ENCODE peak calls at places on chromosome 13, in ten cellular contexts. K, P, I, A, B, S, M, D, G and Q are unnamed samples.

GRCh38 chr13:42807236-42807635 is 25.9 kb downstream of the FAM216B start:
- DNase-seq in I (no peak), G (peak), A (no peak), M (no peak), K (no peak), B (no peak), D (no peak), S (peak), P (no peak), Q (no peak)

GRCh38 chr13:30196025-30196424 is 111.3 kb downstream of the KATNAL1 start:
- DNase-seq in I (peak), G (no peak), S (peak), B (no peak), K (no peak), A (peak), P (no peak), D (peak), M (no peak), Q (no peak)

GRCh38 chr13:80504453-80504852 is 163.5 kb upstream of the SPRY2 start:
- DNase-seq in B (no peak), M (no peak), G (no peak), P (no peak), S (peak), A (no peak), D (peak), K (no peak), I (no peak), Q (no peak)

GRCh38 chr13:30832845-30833332 is 73.2 kb upstream of the MEDAG start:
- DNase-seq in P (no peak), K (peak), S (no peak), M (peak), A (peak), G (no peak), D (peak), B (peak), I (peak), Q (no peak)

GRCh38 chr13:42486711-42487198 is 87.2 kb upstream of the TNFSF11 start:
- DNase-seq in A (no peak), P (no peak), M (no peak), K (no peak), B (no peak), G (peak), S (peak), I (peak), D (peak), Q (no peak)

GRCh38 chr13:42875448-42876269 is 94.3 kb downstream of the FAM216B start:
- DNase-seq in P (no peak), G (no peak), K (no peak), M (no peak), I (no peak), B (no peak), S (peak), A (peak), D (peak), Q (no peak)

GRCh38 chr13:31073859-31074718 is 87.6 kb downstream of the HSPH1 start:
- DNase-seq in P (no peak), A (no peak), M (no peak), D (peak), K (no peak), S (peak), I (peak), B (no peak), G (peak), Q (no peak)

GRCh38 chr13:27341616-27342015 is 71.0 kb downstream of the RASL11A start:
- DNase-seq in A (no peak), P (no peak), S (no peak), B (peak), I (no peak), K (no peak), D (no peak), G (no peak), M (no peak), Q (no peak)

GRCh38 chr13:77815330-77815729 is 103.3 kb downstream of the EDNRB start:
- DNase-seq in K (no peak), B (no peak), I (no peak), P (no peak), A (no peak), S (no peak), G (no peak), M (no peak), D (no peak), Q (no peak)

GRCh38 chr13:32320528-32320927 is 5.2 kb downstream of the BRCA2 start:
- DNase-seq in I (no peak), B (no peak), D (no peak), P (no peak), M (no peak), G (no peak), K (no peak), A (no peak), S (no peak), Q (no peak)

GRCh38 chr13:24075137-24075975 is 85.2 kb upstream of the SPATA13 start:
- DNase-seq in G (no peak), M (no peak), K (no peak), I (no peak), P (no peak), B (no peak), S (peak), A (no peak), D (no peak), Q (no peak)

GRCh38 chr13:80235131-80235530 is 105.8 kb downstream of the SPRY2 start:
- DNase-seq in B (no peak), D (peak), P (no peak), K (no peak), I (peak), G (no peak), A (no peak), S (no peak), M (no peak), Q (no peak)

GRCh38 chr13:104586010-104586746 is 1520.0 kb upstream of the SLC10A2 start:
- DNase-seq in D (peak), G (no peak), B (no peak), A (no peak), S (peak), K (no peak), P (no peak), I (peak), M (no peak), Q (no peak)

GRCh38 chr13:46747031-46747820 is 49.7 kb downstream of the ESD start:
- DNase-seq in S (no peak), K (no peak), I (no peak), D (no peak), M (no peak), G (no peak), B (no peak), P (no peak), A (no peak), Q (no peak)

GRCh38 chr13:24625324-24625723 is 54.9 kb upstream of the ATP12A start:
- DNase-seq in S (no peak), K (no peak), P (no peak), D (peak), I (no peak), M (no peak), B (no peak), G (no peak), A (no peak), Q (no peak)

GRCh38 chr13:112172641-112173171 is 105.8 kb downstream of the SOX1 start:
- DNase-seq in I (no peak), K (no peak), B (no peak), M (no peak), D (no peak), P (no peak), S (no peak), A (peak), G (no peak), Q (no peak)

GRCh38 chr13:35144496-35144895 is 202.4 kb downstream of the NBEA start:
- DNase-seq in G (no peak), S (peak), D (no peak), K (no peak), M (no peak), I (peak), P (no peak), A (no peak), B (no peak), Q (no peak)

GRCh38 chr13:34627499-34627898 is 314.6 kb upstream of the NBEA start:
- DNase-seq in D (no peak), P (no peak), G (no peak), I (no peak), S (no peak), K (no peak), M (no peak), B (no peak), A (peak), Q (no peak)

GRCh38 chr13:67223024-67223423 is 7.1 kb downstream of the PCDH9 start:
- DNase-seq in A (no peak), P (no peak), K (no peak), I (peak), B (no peak), D (peak), M (no peak), S (peak), G (peak), Q (no peak)

GRCh38 chr13:26872444-26873173 is 112.0 kb upstream of the GPR12 start:
- DNase-seq in P (no peak), A (peak), B (no peak), D (peak), I (no peak), S (peak), G (peak), K (no peak), M (peak), Q (no peak)

GRCh38 chr13:42246541-42246940 is 25.4 kb upstream of the AKAP11 start:
- DNase-seq in G (no peak), D (no peak), I (no peak), A (no peak), M (no peak), S (no peak), K (no peak), P (no peak), B (no peak), Q (no peak)

GRCh38 chr13:60696602-60697001 is 299.6 kb downstream of the TDRD3 start:
- DNase-seq in A (no peak), I (no peak), M (no peak), K (no peak), S (no peak), P (no peak), B (no peak), D (no peak), G (no peak), Q (no peak)

GRCh38 chr13:95002968-95003813 is 290.8 kb upstream of the SOX21 start:
- DNase-seq in G (no peak), B (no peak), A (peak), M (no peak), P (no peak), S (no peak), K (no peak), D (peak), I (no peak), Q (no peak)

GRCh38 chr13:47211106-47211505 is 314.3 kb upstream of the HTR2A start:
- DNase-seq in A (peak), I (peak), G (no peak), S (peak), D (peak), K (no peak), M (no peak), P (no peak), B (no peak), Q (no peak)

GRCh38 chr13:102039264-102039663 is 362.6 kb downstream of the FGF14 start:
- DNase-seq in I (no peak), G (no peak), S (no peak), A (no peak), K (no peak), B (no peak), M (no peak), P (no peak), D (no peak), Q (no peak)

GRCh38 chr13:72473321-72473720 is 254.1 kb downstream of the MZT1 start:
- DNase-seq in I (no peak), A (no peak), G (no peak), P (no peak), K (no peak), D (no peak), B (no peak), M (no peak), S (no peak), Q (no peak)

GRCh38 chr13:22915442-22916082 is 265.2 kb upstream of the SGCG start:
- DNase-seq in K (peak), I (peak), D (peak), M (peak), P (no peak), A (peak), S (peak), G (peak), B (peak), Q (peak)

GRCh38 chr13:29165840-29166239 is 345.7 kb downstream of the MTUS2 start:
- DNase-seq in P (no peak), B (no peak), K (no peak), S (peak), G (peak), M (no peak), D (peak), A (no peak), I (no peak), Q (no peak)

GRCh38 chr13:32323912-32324311 is 8.6 kb downstream of the BRCA2 start:
- DNase-seq in A (no peak), P (no peak), G (peak), S (peak), M (no peak), I (peak), D (peak), K (no peak), B (no peak), Q (no peak)

GRCh38 chr13:58528351-58528750 is 896.8 kb downstream of the PCDH17 start:
- DNase-seq in G (no peak), S (no peak), M (no peak), K (no peak), P (no peak), D (no peak), B (no peak), I (no peak), A (no peak), Q (peak)

GRCh38 chr13:112159575-112160547 is 92.9 kb downstream of the SOX1 start:
- DNase-seq in K (peak), S (no peak), A (no peak), B (no peak), P (no peak), D (no peak), M (no peak), G (no peak), I (no peak), Q (peak)

GRCh38 chr13:95349267-95349666 is 48.0 kb upstream of the ABCC4 start:
- DNase-seq in K (no peak), D (peak), I (peak), B (no peak), A (no peak), S (peak), M (no peak), G (no peak), P (no peak), Q (no peak)

GRCh38 chr13:40779049-40779448 is 8.1 kb upstream of the MRPS31 start:
- DNase-seq in K (no peak), G (no peak), A (peak), M (no peak), P (no peak), S (no peak), D (no peak), B (no peak), I (no peak), Q (no peak)
- TF ChIP-seq CTCF in K (no peak), G (no peak), A (no peak), M (no peak), P (no peak), S (no peak), D (no peak), B (no peak), I (no peak), Q (no peak)

DNA sequence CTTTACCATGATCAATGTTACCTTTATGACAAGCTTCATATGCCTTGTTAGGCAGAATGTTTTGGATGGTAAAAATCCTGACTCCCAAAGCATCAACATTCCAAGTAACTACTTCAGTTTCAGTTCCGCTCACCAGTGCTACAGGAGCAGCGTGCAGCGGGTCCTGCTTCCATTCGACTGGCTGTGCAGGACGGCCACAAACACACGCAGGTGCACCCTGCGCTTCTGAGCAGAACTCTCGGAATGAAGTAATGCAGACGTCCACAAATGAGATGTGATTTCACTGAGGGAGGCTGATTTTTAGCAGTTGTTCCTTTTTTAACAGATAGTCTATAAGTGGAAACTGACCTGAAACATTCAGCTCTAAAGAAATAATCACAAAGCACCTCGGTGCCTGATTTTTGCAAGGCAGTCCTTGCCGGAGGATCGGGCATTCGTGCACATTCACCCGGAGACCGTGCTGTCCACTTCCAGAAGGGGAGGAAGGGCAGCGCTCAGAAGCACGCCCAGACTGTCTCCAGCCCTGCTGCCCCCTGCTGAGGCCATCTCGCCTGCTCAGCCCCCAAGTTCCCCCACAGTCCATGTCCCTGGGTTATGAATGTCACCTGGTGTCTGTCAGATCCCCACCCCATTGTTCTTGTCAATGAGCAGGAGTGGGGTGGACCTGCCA is 85.8 kb downstream of the RAB20 start:
- DNase-seq in B (no peak), A (no peak), I (no peak), D (no peak), M (no peak), G (no peak), S (no peak), P (no peak), K (no peak), Q (no peak)
- TF ChIP-seq CTCF in B (no peak), A (no peak), I (no peak), D (no peak), M (no peak), G (no peak), S (no peak), P (no peak), K (no peak), Q (no peak)

GRCh38 chr13:113820813-113821651 is 42.8 kb downstream of the GAS6 start:
- DNase-seq in D (peak), K (no peak), M (no peak), I (peak), A (no peak), P (peak), B (peak), G (peak), S (peak), Q (no peak)
- TF ChIP-seq CTCF in D (no peak), K (no peak), M (no peak), I (no peak), A (no peak), P (no peak), B (no peak), G (no peak), S (no peak), Q (peak)

GRCh38 chr13:75850915-75851314 is 214.8 kb downstream of the LMO7 start:
- DNase-seq in S (peak), P (no peak), K (no peak), B (no peak), I (no peak), M (no peak), G (no peak), A (no peak), D (no peak), Q (no peak)
- TF ChIP-seq CTCF in S (no peak), P (no peak), K (no peak), B (no peak), I (no peak), M (no peak), G (no peak), A (no peak), D (no peak), Q (no peak)

DNA sequence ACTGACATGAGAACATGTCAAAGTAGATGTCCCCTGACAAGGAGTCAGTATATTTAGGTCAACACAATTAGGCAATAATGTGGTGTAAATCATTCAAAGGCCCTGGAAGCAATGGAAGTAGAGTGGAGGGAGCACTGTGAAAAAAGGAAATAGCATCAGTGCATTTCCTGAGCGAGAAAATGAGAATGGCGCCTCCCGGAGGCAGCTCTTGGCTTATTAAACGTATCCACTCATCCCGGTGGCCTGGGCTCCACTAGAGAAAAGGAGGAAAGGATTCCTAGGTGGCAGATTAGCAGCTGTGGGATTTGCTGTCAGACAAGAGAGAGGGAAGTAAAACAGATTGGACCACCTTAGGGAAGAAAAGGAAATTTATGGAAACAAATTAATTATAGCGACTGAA is 173.7 kb upstream of the TMTC4 start:
- DNase-seq in D (no peak), G (no peak), M (no peak), S (no peak), K (no peak), P (no peak), I (no peak), A (peak), B (no peak), Q (no peak)
- TF ChIP-seq CTCF in D (no peak), G (no peak), M (no peak), S (no peak), K (no peak), P (no peak), I (no peak), A (peak), B (no peak), Q (no peak)

DNA sequence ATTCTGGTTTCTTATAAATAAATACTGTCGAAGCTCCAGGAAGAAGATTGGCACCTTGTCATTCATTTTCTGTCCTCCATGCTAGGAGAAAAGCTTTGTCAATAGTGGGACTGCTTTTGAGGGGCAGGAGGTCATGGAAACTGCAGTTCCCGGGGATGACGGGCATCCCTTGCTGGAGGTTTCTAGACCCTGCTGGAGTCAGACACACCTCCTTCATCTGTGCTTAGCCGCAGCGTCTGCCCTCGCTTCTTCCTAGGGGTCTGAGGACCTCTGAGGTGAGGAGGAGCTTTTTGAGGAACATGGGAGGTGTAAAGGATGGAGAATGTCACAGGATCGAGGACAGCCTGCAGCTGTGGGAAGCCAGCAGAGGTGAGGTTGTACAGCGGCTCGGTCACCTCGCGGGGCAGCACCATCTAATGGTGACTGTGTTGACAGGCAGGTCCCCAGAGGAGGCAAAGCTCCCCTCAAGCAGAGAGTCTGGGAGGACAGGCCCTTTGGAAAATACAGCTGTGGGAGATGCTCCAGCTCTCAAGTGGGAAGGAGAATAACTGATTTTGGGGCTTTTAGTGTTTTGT is 172.7 kb upstream of the RNF113B start:
- DNase-seq in S (no peak), B (no peak), A (peak), K (no peak), I (no peak), M (no peak), G (no peak), D (peak), P (no peak), Q (no peak)
- TF ChIP-seq CTCF in S (no peak), B (no peak), A (peak), K (peak), I (no peak), M (no peak), G (no peak), D (peak), P (no peak), Q (peak)

DNA sequence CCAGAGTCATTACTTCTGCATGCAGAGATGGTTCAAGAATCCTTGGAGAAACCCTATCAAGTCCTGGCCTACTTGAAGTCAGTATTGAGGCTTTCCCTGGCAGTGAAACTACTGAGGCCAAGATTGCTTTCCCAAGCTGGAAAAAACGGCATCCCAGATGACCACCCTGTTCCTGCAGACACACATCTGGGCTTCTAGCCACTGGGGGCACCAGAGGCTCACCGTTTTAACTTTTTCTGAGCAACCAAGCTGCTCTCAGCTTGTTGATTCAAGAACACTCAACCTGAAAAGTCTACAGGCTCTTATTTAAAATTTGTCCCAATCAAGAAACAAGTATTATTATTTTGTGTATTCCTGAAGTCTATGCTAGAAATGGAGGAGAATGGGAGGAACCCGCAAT is 66.6 kb downstream of the SPRYD7 start:
- DNase-seq in S (peak), I (no peak), P (no peak), D (peak), M (no peak), G (peak), A (peak), B (no peak), K (no peak), Q (no peak)
- TF ChIP-seq CTCF in S (peak), I (peak), P (peak), D (peak), M (no peak), G (peak), A (peak), B (no peak), K (peak), Q (peak)